ENCODE peak calls at places on chromosomes 12 and 14, in four cellular contexts. One of them, this sample, is unnamed.

GRCh38 chr12:39804479-39805241 is 185.1 kb upstream of the ABCD2 start:
- DNase-seq in fibroblast of mammary gland: peak; percentile 4
- DNase-seq in activated CD8-positive, alpha-beta T cell treated with anti-CD3 and anti-CD28 coated beads for 36 hours: no peak
- DNase-seq in HFFc6: no peak
- DNase-seq in this sample: no peak

GRCh38 chr14:50740858-50741257 is 72.8 kb upstream of the SAV1 start:
- DNase-seq in activated CD8-positive, alpha-beta T cell treated with anti-CD3 and anti-CD28 coated beads for 36 hours: no peak
- DNase-seq in fibroblast of mammary gland: no peak
- DNase-seq in HFFc6: no peak
- DNase-seq in this sample: no peak

GRCh38 chr12:53862831-53863230 is 75.8 kb upstream of the HOXC13 start:
- DNase-seq in activated CD8-positive, alpha-beta T cell treated with anti-CD3 and anti-CD28 coated beads for 36 hours: no peak
- DNase-seq in HFFc6: peak; percentile 41
- DNase-seq in fibroblast of mammary gland: peak; percentile 34
- DNase-seq in this sample: no peak

GRCh38 chr12:116138781-116139180 is 138.7 kb downstream of the MED13L start:
- DNase-seq in activated CD8-positive, alpha-beta T cell treated with anti-CD3 and anti-CD28 coated beads for 36 hours: no peak
- DNase-seq in fibroblast of mammary gland: peak; percentile 30
- DNase-seq in HFFc6: no peak
- DNase-seq in this sample: no peak

GRCh38 chr12:53052419-53053222 is 2.8 kb downstream of the TNS2 start:
- DNase-seq in activated CD8-positive, alpha-beta T cell treated with anti-CD3 and anti-CD28 coated beads for 36 hours: no peak
- DNase-seq in fibroblast of mammary gland: peak; percentile 84
- DNase-seq in HFFc6: peak; percentile 53
- DNase-seq in this sample: peak; percentile 90

GRCh38 chr14:51780006-51780692 is 80.3 kb upstream of the GNG2 start:
- DNase-seq in HFFc6: peak; percentile 51
- DNase-seq in activated CD8-positive, alpha-beta T cell treated with anti-CD3 and anti-CD28 coated beads for 36 hours: peak; percentile 88
- DNase-seq in fibroblast of mammary gland: peak; percentile 65
- DNase-seq in this sample: peak; percentile 53

GRCh38 chr12:111893287-111893686 is 51.3 kb downstream of the MAPKAPK5 start:
- DNase-seq in HFFc6: no peak
- DNase-seq in fibroblast of mammary gland: no peak
- DNase-seq in activated CD8-positive, alpha-beta T cell treated with anti-CD3 and anti-CD28 coated beads for 36 hours: no peak
- DNase-seq in this sample: no peak

GRCh38 chr12:3295648-3296408 is 195.2 kb upstream of the PRMT8 start:
- DNase-seq in HFFc6: peak; percentile 13
- DNase-seq in activated CD8-positive, alpha-beta T cell treated with anti-CD3 and anti-CD28 coated beads for 36 hours: no peak
- DNase-seq in fibroblast of mammary gland: peak; percentile 32
- DNase-seq in this sample: no peak

GRCh38 chr12:74945771-74946198 is 263.9 kb downstream of the KCNC2 start:
- DNase-seq in fibroblast of mammary gland: no peak
- DNase-seq in activated CD8-positive, alpha-beta T cell treated with anti-CD3 and anti-CD28 coated beads for 36 hours: no peak
- DNase-seq in HFFc6: no peak
- DNase-seq in this sample: no peak

GRCh38 chr12:53995311-53996187 is 4.4 kb upstream of the HOXC9 start:
- DNase-seq in activated CD8-positive, alpha-beta T cell treated with anti-CD3 and anti-CD28 coated beads for 36 hours: peak; percentile 47
- DNase-seq in HFFc6: no peak
- DNase-seq in fibroblast of mammary gland: peak; percentile 51
- DNase-seq in this sample: no peak

GRCh38 chr12:86712425-86712843 is 456.2 kb upstream of the MGAT4C start:
- DNase-seq in activated CD8-positive, alpha-beta T cell treated with anti-CD3 and anti-CD28 coated beads for 36 hours: no peak
- DNase-seq in fibroblast of mammary gland: peak; percentile 99
- DNase-seq in HFFc6: peak; percentile 96
- DNase-seq in this sample: no peak

GRCh38 chr12:102883204-102883799 is 33.7 kb downstream of the PAH start:
- DNase-seq in HFFc6: peak; percentile 42
- DNase-seq in activated CD8-positive, alpha-beta T cell treated with anti-CD3 and anti-CD28 coated beads for 36 hours: peak; percentile 59
- DNase-seq in fibroblast of mammary gland: peak; percentile 22
- DNase-seq in this sample: peak; percentile 41

GRCh38 chr12:5343711-5344110 is 88.2 kb upstream of the NTF3 start:
- DNase-seq in activated CD8-positive, alpha-beta T cell treated with anti-CD3 and anti-CD28 coated beads for 36 hours: no peak
- DNase-seq in HFFc6: no peak
- DNase-seq in fibroblast of mammary gland: no peak
- DNase-seq in this sample: no peak

GRCh38 chr12:17763365-17763764 is 326.6 kb downstream of the RERGL start:
- DNase-seq in fibroblast of mammary gland: no peak
- DNase-seq in HFFc6: no peak
- DNase-seq in activated CD8-positive, alpha-beta T cell treated with anti-CD3 and anti-CD28 coated beads for 36 hours: no peak
- DNase-seq in this sample: no peak

GRCh38 chr12:95582230-95583058 is 31.2 kb upstream of the USP44 start:
- DNase-seq in activated CD8-positive, alpha-beta T cell treated with anti-CD3 and anti-CD28 coated beads for 36 hours: no peak
- DNase-seq in fibroblast of mammary gland: peak; percentile 48
- DNase-seq in HFFc6: peak; percentile 47
- DNase-seq in this sample: no peak

GRCh38 chr12:15808250-15808971 is 19.2 kb upstream of the EPS8 start:
- DNase-seq in activated CD8-positive, alpha-beta T cell treated with anti-CD3 and anti-CD28 coated beads for 36 hours: no peak
- DNase-seq in HFFc6: peak; percentile 16
- DNase-seq in fibroblast of mammary gland: no peak
- DNase-seq in this sample: no peak

GRCh38 chr14:74982661-74983060 is 20.1 kb upstream of the EIF2B2 start:
- DNase-seq in HFFc6: no peak
- DNase-seq in activated CD8-positive, alpha-beta T cell treated with anti-CD3 and anti-CD28 coated beads for 36 hours: no peak
- DNase-seq in fibroblast of mammary gland: no peak
- DNase-seq in this sample: no peak

GRCh38 chr14:44113769-44114730 is 393.0 kb downstream of the FSCB start:
- DNase-seq in fibroblast of mammary gland: no peak
- DNase-seq in HFFc6: no peak
- DNase-seq in activated CD8-positive, alpha-beta T cell treated with anti-CD3 and anti-CD28 coated beads for 36 hours: no peak
- DNase-seq in this sample: no peak

GRCh38 chr12:4679711-4680110 is 30.8 kb downstream of the NDUFA9 start:
- DNase-seq in HFFc6: no peak
- DNase-seq in activated CD8-positive, alpha-beta T cell treated with anti-CD3 and anti-CD28 coated beads for 36 hours: no peak
- DNase-seq in fibroblast of mammary gland: no peak
- DNase-seq in this sample: no peak

GRCh38 chr12:87376722-87377121 is 652.5 kb downstream of the C12orf50 start:
- DNase-seq in activated CD8-positive, alpha-beta T cell treated with anti-CD3 and anti-CD28 coated beads for 36 hours: no peak
- DNase-seq in fibroblast of mammary gland: no peak
- DNase-seq in HFFc6: no peak
- DNase-seq in this sample: no peak

GRCh38 chr12:46874642-46875041 is 48.8 kb upstream of the SLC38A4 start:
- DNase-seq in activated CD8-positive, alpha-beta T cell treated with anti-CD3 and anti-CD28 coated beads for 36 hours: no peak
- DNase-seq in HFFc6: peak; percentile 35
- DNase-seq in fibroblast of mammary gland: peak; percentile 84
- DNase-seq in this sample: peak; percentile 33

GRCh38 chr12:46875095-46875494 is 49.3 kb upstream of the SLC38A4 start:
- DNase-seq in HFFc6: no peak
- DNase-seq in activated CD8-positive, alpha-beta T cell treated with anti-CD3 and anti-CD28 coated beads for 36 hours: no peak
- DNase-seq in fibroblast of mammary gland: no peak
- DNase-seq in this sample: no peak

GRCh38 chr12:46872135-46872534 is 46.3 kb upstream of the SLC38A4 start:
- DNase-seq in HFFc6: no peak
- DNase-seq in fibroblast of mammary gland: no peak
- DNase-seq in activated CD8-positive, alpha-beta T cell treated with anti-CD3 and anti-CD28 coated beads for 36 hours: no peak
- DNase-seq in this sample: no peak
- TF ChIP-seq CTCF in HFFc6: no peak
- TF ChIP-seq CTCF in fibroblast of mammary gland: no peak
- TF ChIP-seq CTCF in activated CD8-positive, alpha-beta T cell treated with anti-CD3 and anti-CD28 coated beads for 36 hours: no peak
- TF ChIP-seq CTCF in this sample: no peak

GRCh38 chr14:58904771-58905170 is 267.0 kb downstream of the DACT1 start:
- DNase-seq in HFFc6: peak; percentile 30
- DNase-seq in fibroblast of mammary gland: no peak
- DNase-seq in activated CD8-positive, alpha-beta T cell treated with anti-CD3 and anti-CD28 coated beads for 36 hours: no peak
- DNase-seq in this sample: no peak
- TF ChIP-seq CTCF in HFFc6: no peak
- TF ChIP-seq CTCF in fibroblast of mammary gland: no peak
- TF ChIP-seq CTCF in activated CD8-positive, alpha-beta T cell treated with anti-CD3 and anti-CD28 coated beads for 36 hours: no peak
- TF ChIP-seq CTCF in this sample: no peak

DNA sequence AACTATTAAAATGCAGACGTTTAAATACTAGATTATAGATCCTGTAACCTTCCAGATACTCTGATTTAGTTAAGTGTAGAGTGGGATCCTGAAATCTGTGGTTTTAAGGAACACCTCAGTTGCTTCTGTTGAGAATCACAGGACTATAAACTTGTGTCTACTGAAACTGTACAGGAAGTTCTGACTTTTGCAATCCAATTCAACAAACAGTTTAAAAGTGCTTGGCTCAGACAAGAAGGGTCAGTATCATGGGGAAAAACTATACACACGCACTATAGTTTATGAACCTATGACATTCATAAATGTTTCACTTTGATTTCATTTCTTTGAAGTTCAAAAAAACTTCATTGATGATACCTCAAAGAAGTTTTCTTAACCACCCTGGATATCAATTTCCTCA is 13.8 kb downstream of the PDE3A start:
- DNase-seq in HFFc6: no peak
- DNase-seq in fibroblast of mammary gland: no peak
- DNase-seq in activated CD8-positive, alpha-beta T cell treated with anti-CD3 and anti-CD28 coated beads for 36 hours: no peak
- DNase-seq in this sample: no peak
- TF ChIP-seq CTCF in HFFc6: no peak
- TF ChIP-seq CTCF in fibroblast of mammary gland: no peak
- TF ChIP-seq CTCF in activated CD8-positive, alpha-beta T cell treated with anti-CD3 and anti-CD28 coated beads for 36 hours: no peak
- TF ChIP-seq CTCF in this sample: no peak

DNA sequence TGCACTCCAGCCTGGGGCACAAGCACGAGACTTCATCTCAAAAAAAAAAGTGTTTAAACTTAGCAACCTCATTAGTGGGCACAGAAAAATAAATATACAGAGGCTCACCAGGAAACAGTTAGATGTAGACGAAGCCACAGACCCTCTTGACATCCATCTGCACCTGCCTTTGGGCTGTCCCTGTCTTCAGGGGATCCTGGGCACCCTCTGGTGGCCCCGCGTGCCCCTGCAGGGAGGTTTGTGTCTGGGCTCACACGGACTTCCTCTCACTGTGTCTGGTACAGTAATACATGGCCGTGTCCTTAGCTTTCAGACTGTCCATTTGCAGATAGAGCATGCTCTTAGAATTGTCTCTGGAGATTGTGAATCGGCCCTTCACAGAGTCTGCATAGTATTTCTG is 916.5 kb downstream of the TMEM121 start:
- DNase-seq in HFFc6: no peak
- DNase-seq in activated CD8-positive, alpha-beta T cell treated with anti-CD3 and anti-CD28 coated beads for 36 hours: no peak
- DNase-seq in fibroblast of mammary gland: no peak
- DNase-seq in this sample: no peak
- TF ChIP-seq CTCF in HFFc6: no peak
- TF ChIP-seq CTCF in activated CD8-positive, alpha-beta T cell treated with anti-CD3 and anti-CD28 coated beads for 36 hours: no peak
- TF ChIP-seq CTCF in fibroblast of mammary gland: no peak
- TF ChIP-seq CTCF in this sample: peak; percentile 16

DNA sequence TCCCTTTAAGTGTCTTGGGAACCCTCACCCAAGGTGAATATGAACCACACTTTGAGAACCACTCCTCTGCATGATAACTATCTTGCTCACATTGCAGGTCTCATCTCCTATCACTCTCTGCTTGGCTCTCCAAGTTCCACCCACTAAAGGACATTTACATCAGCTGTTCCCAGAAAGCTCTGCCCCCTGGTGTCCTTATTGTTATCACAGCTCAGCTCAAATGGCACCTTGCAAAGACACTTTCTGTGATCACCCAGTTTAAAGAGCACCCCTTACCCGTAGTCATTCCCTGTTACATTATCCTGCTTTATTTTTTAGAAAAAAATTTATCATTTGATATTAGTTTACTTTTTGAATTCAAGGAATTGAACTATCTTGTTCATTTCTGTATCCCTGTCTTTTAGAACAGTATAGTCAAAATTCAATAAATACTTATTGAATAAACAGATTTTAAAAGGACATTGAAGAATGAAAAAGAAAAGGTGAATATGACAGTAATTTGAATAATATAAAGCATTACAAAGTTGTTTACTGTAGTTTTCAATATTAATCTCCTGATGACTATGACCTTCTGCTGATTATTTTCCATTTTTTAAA is 20.5 kb upstream of the GUCY2C start:
- DNase-seq in fibroblast of mammary gland: peak; percentile 57
- DNase-seq in HFFc6: peak; percentile 30
- DNase-seq in activated CD8-positive, alpha-beta T cell treated with anti-CD3 and anti-CD28 coated beads for 36 hours: peak; percentile 69
- DNase-seq in this sample: no peak
- TF ChIP-seq CTCF in fibroblast of mammary gland: peak; percentile 60
- TF ChIP-seq CTCF in HFFc6: peak; percentile 79
- TF ChIP-seq CTCF in activated CD8-positive, alpha-beta T cell treated with anti-CD3 and anti-CD28 coated beads for 36 hours: peak; percentile 66
- TF ChIP-seq CTCF in this sample: peak; percentile 53